ENCODE peak calls at places on chromosomes 5 and 9, in eight cellular contexts. J is WERI-Rb-1, I is GM10248, O is fibroblast of mammary gland, L is GM13976, B is retinal pigment epithelial cell, R is cardiac fibroblast, E is pancreas. Q is an unnamed sample.

GRCh38 chr5:133338504-133339355 is 273.6 kb downstream of the FSTL4 start:
- DNase-seq in I (no peak), E (no peak), R (no peak), L (no peak), O (no peak), B (no peak), J (no peak), Q (no peak)

GRCh38 chr9:135075234-135076142 is 12.0 kb upstream of the OLFM1 start:
- DNase-seq in E (peak), O (peak), J (peak), R (peak), B (no peak), L (no peak), I (no peak), Q (no peak)

GRCh38 chr5:61440596-61440995 is 108.5 kb downstream of the ZSWIM6 start:
- DNase-seq in J (no peak), R (no peak), E (no peak), I (no peak), O (no peak), L (no peak), B (no peak), Q (no peak)

GRCh38 chr9:22129134-22129533 is 120.0 kb upstream of the CDKN2B start:
- DNase-seq in I (no peak), L (no peak), J (no peak), B (no peak), R (peak), O (no peak), E (no peak), Q (no peak)

GRCh38 chr5:145906401-145906800 is 30.0 kb upstream of the SH3RF2 start:
- DNase-seq in J (no peak), O (no peak), I (no peak), R (no peak), B (peak), E (no peak), L (no peak), Q (no peak)

GRCh38 chr9:129289883-129290282 is 111.8 kb upstream of the IER5L start:
- DNase-seq in B (no peak), R (no peak), J (peak), E (no peak), I (no peak), O (no peak), L (no peak), Q (no peak)

GRCh38 chr9:111066427-111066826 is 28.2 kb upstream of the LPAR1 start:
- DNase-seq in B (no peak), I (no peak), R (no peak), J (no peak), L (no peak), E (no peak), O (peak), Q (no peak)

GRCh38 chr9:116421006-116421538 is 266.0 kb upstream of the TRIM32 start:
- DNase-seq in L (no peak), R (peak), I (no peak), J (no peak), E (no peak), O (peak), B (no peak), Q (no peak)

GRCh38 chr5:142821733-142822487 is 51.7 kb downstream of the ARHGAP26 start:
- DNase-seq in E (no peak), L (no peak), J (no peak), R (peak), B (peak), O (peak), I (no peak), Q (no peak)

GRCh38 chr9:131815971-131816873 is 76.3 kb upstream of the RAPGEF1 start:
- DNase-seq in B (no peak), I (no peak), E (no peak), R (no peak), J (no peak), O (peak), L (no peak), Q (no peak)

GRCh38 chr5:141867651-141868050 is 10.6 kb downstream of the PCDH1 start:
- DNase-seq in B (no peak), O (no peak), E (no peak), L (no peak), J (no peak), R (no peak), I (no peak), Q (no peak)

GRCh38 chr9:121322037-121322736 is 47.9 kb downstream of the STOM start:
- DNase-seq in L (no peak), B (no peak), R (peak), E (no peak), O (peak), J (no peak), I (no peak), Q (no peak)

GRCh38 chr5:172858990-172859811 is 25.1 kb downstream of the ERGIC1 start:
- DNase-seq in J (no peak), I (no peak), L (no peak), E (no peak), R (peak), O (peak), B (peak), Q (no peak)

GRCh38 chr5:104189909-104190308 is 627.3 kb upstream of the NUDT12 start:
- DNase-seq in O (peak), J (no peak), L (no peak), E (no peak), B (peak), I (no peak), R (peak), Q (no peak)

GRCh38 chr5:73066466-73066865 is 53.9 kb upstream of the TMEM171 start:
- DNase-seq in E (no peak), O (peak), R (peak), L (no peak), I (no peak), J (no peak), B (no peak), Q (no peak)

GRCh38 chr5:156819967-156820581 is 30.0 kb upstream of the PPP1R2B start:
- DNase-seq in I (no peak), R (no peak), O (no peak), E (no peak), B (no peak), J (peak), L (no peak), Q (no peak)

GRCh38 chr9:126459546-126459945 is 132.9 kb downstream of the MVB12B start:
- DNase-seq in L (no peak), I (no peak), R (no peak), J (no peak), O (no peak), E (no peak), B (no peak), Q (no peak)

GRCh38 chr9:86893811-86894490 is 53.4 kb downstream of the GAS1 start:
- DNase-seq in I (no peak), B (no peak), R (no peak), O (no peak), J (no peak), E (peak), L (no peak), Q (no peak)

GRCh38 chr5:157464518-157465171 is 4.6 kb downstream of the NIPAL4 start:
- DNase-seq in E (no peak), O (peak), J (no peak), L (peak), I (peak), R (peak), B (peak), Q (peak)

GRCh38 chr9:15935661-15936315 is 382.9 kb downstream of the CCDC171 start:
- DNase-seq in E (no peak), B (no peak), L (no peak), I (no peak), J (no peak), O (peak), R (peak), Q (no peak)

GRCh38 chr9:1712861-1713260 is 302.3 kb upstream of the SMARCA2 start:
- DNase-seq in O (no peak), E (no peak), R (no peak), I (no peak), J (no peak), L (no peak), B (no peak), Q (no peak)

GRCh38 chr9:1708215-1708614 is 306.9 kb upstream of the SMARCA2 start:
- DNase-seq in O (no peak), L (no peak), J (no peak), B (no peak), R (no peak), I (no peak), E (no peak), Q (no peak)

GRCh38 chr9:1707291-1707690 is 307.9 kb upstream of the SMARCA2 start:
- DNase-seq in R (no peak), E (no peak), O (no peak), L (no peak), B (no peak), I (no peak), J (no peak), Q (no peak)

GRCh38 chr9:1709347-1709746 is 305.8 kb upstream of the SMARCA2 start:
- DNase-seq in I (peak), O (peak), J (peak), B (no peak), L (peak), E (no peak), R (peak), Q (peak)
- TF ChIP-seq CTCF in I (peak), O (peak), J (peak), B (no peak), L (no peak), E (no peak), R (no peak), Q (peak)

GRCh38 chr5:110869927-110870326 is 131.1 kb downstream of the SLC25A46 start:
- DNase-seq in L (no peak), O (no peak), B (no peak), E (no peak), I (no peak), J (no peak), R (no peak), Q (no peak)

DNA sequence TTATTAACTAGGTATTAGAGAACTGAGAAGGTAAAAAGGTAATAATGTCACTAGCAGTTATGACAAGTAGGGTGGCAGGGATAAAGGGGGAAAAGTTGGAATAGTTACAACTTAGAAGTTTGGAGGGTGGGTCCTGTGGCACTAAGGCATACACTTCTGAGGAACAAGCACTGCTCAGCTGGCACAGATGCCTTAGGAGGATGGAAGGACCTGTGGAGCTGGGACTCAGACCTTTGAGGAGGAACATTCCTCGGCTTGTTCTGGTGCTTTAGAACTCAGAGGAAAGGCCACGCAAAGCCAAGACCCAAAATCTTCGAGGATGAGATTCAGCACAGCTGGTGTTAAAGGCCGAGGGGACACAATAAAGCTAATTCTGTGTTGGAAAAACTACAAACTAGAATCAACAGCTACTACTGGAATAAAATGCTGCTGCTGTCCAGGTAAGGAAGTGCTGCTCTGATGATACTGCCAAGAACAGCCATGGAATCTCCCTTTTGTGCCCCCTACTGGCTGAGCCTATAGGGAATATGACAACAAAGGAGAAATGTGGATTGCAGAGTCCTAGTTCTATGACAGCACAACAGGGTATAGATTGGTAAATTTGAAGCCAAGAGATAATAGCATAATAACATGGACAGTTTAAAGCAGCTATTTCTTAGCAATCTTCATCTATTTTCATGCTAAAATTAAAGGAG is 126.7 kb downstream of the SLC25A46 start:
- DNase-seq in R (peak), J (peak), B (no peak), I (peak), E (no peak), O (peak), L (peak), Q (peak)
- TF ChIP-seq CTCF in R (peak), J (peak), B (peak), I (peak), E (no peak), O (peak), L (peak), Q (peak)

GRCh38 chr5:10779592-10779991 is 18.6 kb upstream of the DAP start:
- DNase-seq in J (no peak), E (no peak), L (no peak), B (no peak), R (no peak), O (no peak), I (no peak), Q (no peak)

DNA sequence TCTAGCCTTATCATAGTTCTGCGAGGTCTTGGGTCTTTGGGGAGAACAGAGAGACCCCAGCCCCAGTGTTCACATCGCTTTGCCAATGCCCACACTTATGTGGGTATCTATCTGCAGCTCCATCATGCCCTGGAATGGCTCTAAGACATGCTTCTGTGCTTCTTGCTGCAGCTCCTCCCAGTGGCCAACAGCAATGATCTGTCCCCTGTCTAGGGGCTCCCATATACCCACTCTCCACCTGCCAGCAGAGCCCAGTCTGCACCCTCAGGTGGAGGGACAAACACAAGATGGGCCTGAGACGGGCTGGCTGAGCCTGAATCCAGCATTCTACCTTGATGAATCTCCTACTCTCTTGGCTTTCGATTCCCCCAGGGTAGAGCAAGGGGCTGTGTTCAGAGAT is 14.6 kb upstream of the DAP start:
- DNase-seq in R (no peak), B (no peak), L (no peak), J (no peak), I (peak), O (no peak), E (no peak), Q (no peak)
- TF ChIP-seq CTCF in R (no peak), B (no peak), L (no peak), J (peak), I (peak), O (no peak), E (no peak), Q (peak)

DNA sequence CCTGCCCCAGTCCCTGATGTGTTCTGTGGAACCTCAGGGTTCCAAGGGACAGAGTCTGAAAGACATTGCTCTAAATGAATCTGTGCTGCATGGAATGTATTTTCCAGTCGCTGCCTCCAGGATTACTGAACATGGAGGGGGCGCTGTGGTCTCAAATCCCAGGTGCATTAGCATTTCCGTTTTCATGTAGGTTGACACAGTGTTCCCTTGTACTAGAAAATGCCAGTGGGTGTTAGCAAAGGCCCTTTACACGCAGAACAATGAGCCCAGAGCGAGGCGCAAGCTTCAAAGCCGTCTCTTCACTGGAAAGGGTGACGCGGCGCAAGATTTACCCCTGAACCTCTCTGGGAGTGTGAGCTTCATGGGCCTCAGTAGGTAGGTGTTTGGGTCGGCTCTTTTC is 308.3 kb downstream of the SLIT3 start:
- DNase-seq in O (no peak), R (no peak), E (no peak), B (no peak), I (no peak), J (no peak), L (no peak), Q (no peak)
- TF ChIP-seq CTCF in O (peak), R (no peak), E (no peak), B (peak), I (no peak), J (peak), L (no peak), Q (no peak)

GRCh38 chr5:163525096-163525495 is 19.7 kb downstream of the MAT2B start:
- DNase-seq in I (no peak), O (no peak), J (no peak), E (no peak), B (no peak), L (no peak), R (no peak), Q (no peak)
- TF ChIP-seq CTCF in I (no peak), O (no peak), J (no peak), E (no peak), B (no peak), L (no peak), R (no peak), Q (no peak)

GRCh38 chr9:17793713-17794622 is 215.1 kb downstream of the SH3GL2 start:
- DNase-seq in O (peak), I (no peak), J (peak), E (no peak), L (no peak), B (no peak), R (peak), Q (no peak)
- TF ChIP-seq CTCF in O (peak), I (no peak), J (peak), E (no peak), L (no peak), B (peak), R (no peak), Q (no peak)

DNA sequence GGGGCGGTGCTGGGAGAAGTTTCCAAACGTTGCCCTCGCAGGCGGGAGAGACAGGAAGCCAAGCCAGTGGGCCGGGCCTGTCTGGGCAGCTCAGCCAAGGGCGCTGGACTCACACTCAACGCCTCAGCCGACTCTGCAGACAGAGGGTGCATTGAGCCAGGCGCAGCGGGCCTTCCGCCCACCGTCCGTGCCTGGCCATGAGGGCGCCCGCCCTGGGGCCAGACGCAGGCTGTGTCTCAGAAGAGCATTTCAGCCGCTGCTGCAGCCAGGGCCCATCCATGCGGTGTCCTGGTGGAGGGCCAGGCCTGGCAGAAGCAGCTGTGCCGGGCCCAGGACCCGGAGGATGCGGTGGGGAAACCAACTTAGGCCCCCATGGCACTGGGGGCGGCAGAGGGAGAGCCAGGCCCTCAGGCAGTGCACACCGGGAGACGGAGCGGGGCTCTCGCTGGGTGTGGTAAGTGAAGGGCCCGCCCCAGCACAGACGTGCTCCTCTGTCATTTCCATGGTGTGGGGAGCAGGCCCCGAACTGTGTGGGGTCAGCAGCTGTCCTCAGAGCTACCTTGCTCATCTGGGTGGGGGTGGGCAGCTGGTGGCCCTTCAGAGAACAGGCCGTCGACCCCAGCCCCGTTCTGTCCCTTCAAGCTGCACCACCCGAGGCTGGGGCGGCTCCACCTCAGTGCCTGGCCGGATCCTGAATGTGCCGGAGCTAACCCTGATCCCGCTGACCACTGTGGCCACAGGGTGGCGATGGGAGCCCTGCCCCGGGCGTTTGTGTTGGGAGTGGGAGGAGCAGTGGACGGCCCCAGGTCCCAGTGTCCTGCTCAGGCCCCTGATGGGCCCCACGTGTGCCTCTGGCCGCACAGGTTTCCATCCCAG is 18.0 kb downstream of the DNLZ start:
- DNase-seq in R (peak), L (no peak), O (peak), I (no peak), B (no peak), J (peak), E (no peak), Q (no peak)
- TF ChIP-seq CTCF in R (peak), L (no peak), O (peak), I (no peak), B (peak), J (peak), E (no peak), Q (no peak)

DNA sequence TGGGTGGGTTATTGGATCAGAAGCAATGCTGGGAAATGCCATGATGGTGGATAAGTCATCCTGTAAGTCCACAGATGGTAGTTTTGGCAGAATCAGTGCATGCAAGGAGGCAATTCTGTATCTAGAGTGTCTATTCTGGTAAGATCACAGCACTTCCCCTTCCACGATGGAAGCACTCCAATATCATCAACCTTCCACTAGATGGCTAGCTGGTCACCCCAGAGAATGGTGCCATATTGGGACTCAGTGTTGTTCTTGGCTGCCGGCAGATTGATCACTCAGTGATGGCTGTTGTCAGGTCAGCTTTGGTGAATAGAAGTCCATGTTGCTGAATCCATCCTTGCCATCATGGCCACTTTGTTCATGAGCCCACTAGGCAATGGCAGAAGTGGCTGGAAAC is 553.5 kb downstream of the CSNK1G3 start:
- DNase-seq in L (no peak), I (no peak), B (no peak), J (no peak), R (no peak), E (no peak), O (peak), Q (no peak)
- TF ChIP-seq CTCF in L (no peak), I (no peak), B (no peak), J (peak), R (no peak), E (no peak), O (peak), Q (no peak)

GRCh38 chr9:127977877-127978647 is 2.7 kb downstream of the EEIG1 start:
- DNase-seq in R (peak), J (no peak), L (no peak), E (peak), I (no peak), O (peak), B (no peak), Q (no peak)
- TF ChIP-seq CTCF in R (peak), J (no peak), L (no peak), E (no peak), I (no peak), O (peak), B (peak), Q (no peak)

Q was measured in GM13977.